ENCODE peak calls at places on chromosome 7, in seven cellular contexts. One of them, this sample, is unnamed.

GRCh38 chr7:80288175-80289122 is 153.8 kb downstream of the GNAI1 start:
- DNase-seq in kidney: no peak
- DNase-seq in LNCaP clone FGC: no peak
- DNase-seq in neural progenitor cell: no peak
- DNase-seq in choroid plexus epithelial cell: peak; percentile 99
- DNase-seq in endothelial cell of umbilical vein: no peak
- DNase-seq in foreskin fibroblast: no peak
- DNase-seq in this sample: peak; percentile 43

GRCh38 chr7:1886361-1887064 is 216.4 kb downstream of the ELFN1 start:
- DNase-seq in LNCaP clone FGC: no peak
- DNase-seq in kidney: peak; percentile 63
- DNase-seq in choroid plexus epithelial cell: no peak
- DNase-seq in endothelial cell of umbilical vein: no peak
- DNase-seq in foreskin fibroblast: no peak
- DNase-seq in neural progenitor cell: no peak
- DNase-seq in this sample: peak; percentile 42

GRCh38 chr7:47432988-47433895 is 148.7 kb downstream of the TNS3 start:
- DNase-seq in choroid plexus epithelial cell: no peak
- DNase-seq in kidney: no peak
- DNase-seq in endothelial cell of umbilical vein: no peak
- DNase-seq in neural progenitor cell: no peak
- DNase-seq in foreskin fibroblast: no peak
- DNase-seq in LNCaP clone FGC: no peak
- DNase-seq in this sample: no peak

GRCh38 chr7:70316745-70317144 is 718.5 kb downstream of the AUTS2 start:
- DNase-seq in choroid plexus epithelial cell: no peak
- DNase-seq in endothelial cell of umbilical vein: no peak
- DNase-seq in neural progenitor cell: no peak
- DNase-seq in LNCaP clone FGC: no peak
- DNase-seq in kidney: no peak
- DNase-seq in foreskin fibroblast: no peak
- DNase-seq in this sample: no peak

GRCh38 chr7:155299539-155300202 is 2.0 kb downstream of the INSIG1 start:
- DNase-seq in LNCaP clone FGC: no peak
- DNase-seq in endothelial cell of umbilical vein: no peak
- DNase-seq in neural progenitor cell: peak; percentile 56
- DNase-seq in kidney: no peak
- DNase-seq in foreskin fibroblast: peak; percentile 37
- DNase-seq in choroid plexus epithelial cell: peak; percentile 62
- DNase-seq in this sample: no peak

GRCh38 chr7:131027287-131027773 is 293.3 kb upstream of the KLF14 start:
- DNase-seq in LNCaP clone FGC: no peak
- DNase-seq in foreskin fibroblast: peak; percentile 98
- DNase-seq in neural progenitor cell: no peak
- DNase-seq in choroid plexus epithelial cell: peak; percentile 79
- DNase-seq in kidney: no peak
- DNase-seq in endothelial cell of umbilical vein: no peak
- DNase-seq in this sample: peak; percentile 89

GRCh38 chr7:102260856-102261255 is 25.8 kb upstream of the SH2B2 start:
- DNase-seq in foreskin fibroblast: peak; percentile 59
- DNase-seq in LNCaP clone FGC: no peak
- DNase-seq in kidney: peak; percentile 68
- DNase-seq in neural progenitor cell: peak; percentile 60
- DNase-seq in choroid plexus epithelial cell: peak; percentile 71
- DNase-seq in endothelial cell of umbilical vein: no peak
- DNase-seq in this sample: no peak

GRCh38 chr7:78127009-78127408 is 328.4 kb downstream of the PHTF2 start:
- DNase-seq in endothelial cell of umbilical vein: no peak
- DNase-seq in kidney: no peak
- DNase-seq in neural progenitor cell: peak; percentile 31
- DNase-seq in foreskin fibroblast: no peak
- DNase-seq in choroid plexus epithelial cell: no peak
- DNase-seq in LNCaP clone FGC: no peak
- DNase-seq in this sample: no peak

GRCh38 chr7:40786909-40787308 is 652.1 kb downstream of the SUGCT start:
- DNase-seq in LNCaP clone FGC: no peak
- DNase-seq in neural progenitor cell: no peak
- DNase-seq in choroid plexus epithelial cell: no peak
- DNase-seq in kidney: no peak
- DNase-seq in foreskin fibroblast: no peak
- DNase-seq in endothelial cell of umbilical vein: no peak
- DNase-seq in this sample: no peak
- TF ChIP-seq CTCF in LNCaP clone FGC: no peak
- TF ChIP-seq CTCF in neural progenitor cell: no peak
- TF ChIP-seq CTCF in choroid plexus epithelial cell: no peak
- TF ChIP-seq CTCF in kidney: no peak
- TF ChIP-seq CTCF in foreskin fibroblast: no peak
- TF ChIP-seq CTCF in endothelial cell of umbilical vein: no peak
- TF ChIP-seq CTCF in this sample: no peak

GRCh38 chr7:134327896-134328295 is 11.2 kb upstream of the SLC35B4 start:
- DNase-seq in LNCaP clone FGC: peak; percentile 26
- DNase-seq in kidney: no peak
- DNase-seq in choroid plexus epithelial cell: peak; percentile 74
- DNase-seq in neural progenitor cell: peak; percentile 78
- DNase-seq in foreskin fibroblast: peak; percentile 79
- DNase-seq in endothelial cell of umbilical vein: peak; percentile 46
- DNase-seq in this sample: peak; percentile 59
- TF ChIP-seq CTCF in LNCaP clone FGC: peak; percentile 70
- TF ChIP-seq CTCF in kidney: peak; percentile 34
- TF ChIP-seq CTCF in choroid plexus epithelial cell: peak; percentile 75
- TF ChIP-seq CTCF in neural progenitor cell: peak; percentile 74
- TF ChIP-seq CTCF in foreskin fibroblast: peak; percentile 39
- TF ChIP-seq CTCF in endothelial cell of umbilical vein: peak; percentile 47
- TF ChIP-seq CTCF in this sample: no peak

GRCh38 chr7:136807598-136807997 is 60.9 kb upstream of the CHRM2 start:
- DNase-seq in LNCaP clone FGC: no peak
- DNase-seq in foreskin fibroblast: no peak
- DNase-seq in endothelial cell of umbilical vein: no peak
- DNase-seq in choroid plexus epithelial cell: no peak
- DNase-seq in neural progenitor cell: peak; percentile 33
- DNase-seq in kidney: no peak
- DNase-seq in this sample: no peak
- TF ChIP-seq CTCF in LNCaP clone FGC: peak; percentile 26
- TF ChIP-seq CTCF in foreskin fibroblast: no peak
- TF ChIP-seq CTCF in endothelial cell of umbilical vein: no peak
- TF ChIP-seq CTCF in choroid plexus epithelial cell: no peak
- TF ChIP-seq CTCF in neural progenitor cell: peak; percentile 50
- TF ChIP-seq CTCF in kidney: no peak
- TF ChIP-seq CTCF in this sample: no peak

GRCh38 chr7:93804726-93805125 is 85.8 kb downstream of the TFPI2 start:
- DNase-seq in neural progenitor cell: no peak
- DNase-seq in kidney: no peak
- DNase-seq in foreskin fibroblast: no peak
- DNase-seq in choroid plexus epithelial cell: no peak
- DNase-seq in endothelial cell of umbilical vein: no peak
- DNase-seq in LNCaP clone FGC: no peak
- DNase-seq in this sample: no peak

GRCh38 chr7:93799750-93800357 is 90.7 kb downstream of the TFPI2 start:
- DNase-seq in choroid plexus epithelial cell: peak; percentile 57
- DNase-seq in foreskin fibroblast: peak; percentile 36
- DNase-seq in neural progenitor cell: peak; percentile 13
- DNase-seq in endothelial cell of umbilical vein: peak; percentile 43
- DNase-seq in kidney: no peak
- DNase-seq in LNCaP clone FGC: no peak
- DNase-seq in this sample: peak; percentile 34
- TF ChIP-seq CTCF in choroid plexus epithelial cell: peak; percentile 59
- TF ChIP-seq CTCF in foreskin fibroblast: peak; percentile 50
- TF ChIP-seq CTCF in neural progenitor cell: peak; percentile 67
- TF ChIP-seq CTCF in endothelial cell of umbilical vein: peak; percentile 45
- TF ChIP-seq CTCF in kidney: peak; percentile 23
- TF ChIP-seq CTCF in LNCaP clone FGC: peak; percentile 61
- TF ChIP-seq CTCF in this sample: peak; percentile 56

GRCh38 chr7:86282014-86282682 is 361.6 kb upstream of the GRM3 start:
- DNase-seq in neural progenitor cell: no peak
- DNase-seq in foreskin fibroblast: no peak
- DNase-seq in LNCaP clone FGC: no peak
- DNase-seq in choroid plexus epithelial cell: no peak
- DNase-seq in endothelial cell of umbilical vein: no peak
- DNase-seq in kidney: peak; percentile 63
- DNase-seq in this sample: no peak
- TF ChIP-seq CTCF in neural progenitor cell: no peak
- TF ChIP-seq CTCF in foreskin fibroblast: no peak
- TF ChIP-seq CTCF in LNCaP clone FGC: peak; percentile 43
- TF ChIP-seq CTCF in choroid plexus epithelial cell: no peak
- TF ChIP-seq CTCF in endothelial cell of umbilical vein: no peak
- TF ChIP-seq CTCF in kidney: no peak
- TF ChIP-seq CTCF in this sample: no peak

This sample was measured in MCF 10A.